ENCODE peak calls at places on chromosomes 6 and 20, in nine cellular contexts. U is endothelial cell; R is lung; X is mesendoderm; O is stomach; Y is GM03348; V is foreskin fibroblast; T is NCI-H460; J is stimulated activated CD4-positive, alpha-beta T cell treated with anti-CD3 and anti-CD28 coated beads, Interleukin-1b, Interleukin-23, amount 100 ng/mL, for 48 hours. C is an unnamed sample.

GRCh38 chr6:5215181-5215580 is 45.6 kb downstream of the LYRM4 start:
- DNase-seq in U (no peak), T (no peak), R (no peak), V (peak; percentile 27), X (no peak), J (no peak), O (no peak), Y (no peak), C (no peak)

GRCh38 chr6:40912158-40912946 is 126.7 kb downstream of the UNC5CL start:
- DNase-seq in U (peak; percentile 36), J (peak; percentile 31), R (no peak), O (peak; percentile 68), Y (no peak), V (no peak), X (peak; percentile 83), T (peak; percentile 36), C (peak; percentile 37)

GRCh38 chr6:34315780-34316179 is 67.0 kb upstream of the SMIM29 start:
- DNase-seq in V (no peak), R (no peak), J (peak; percentile 5), Y (no peak), T (no peak), O (no peak), X (no peak), U (no peak), C (peak; percentile 10)

GRCh38 chr20:33864324-33864963 is 53.3 kb downstream of the CHMP4B start:
- DNase-seq in T (no peak), V (no peak), U (no peak), O (no peak), J (no peak), Y (no peak), R (no peak), X (no peak), C (no peak)

GRCh38 chr20:23153696-23154341 is 67.7 kb upstream of the CD93 start:
- DNase-seq in Y (no peak), R (no peak), V (no peak), X (peak; percentile 63), J (no peak), O (no peak), T (no peak), U (no peak), C (no peak)

GRCh38 chr20:44856847-44857448 is 28.6 kb upstream of the YWHAB start:
- DNase-seq in O (no peak), V (no peak), J (no peak), U (no peak), T (no peak), X (peak; percentile 26), R (no peak), Y (no peak), C (no peak)

GRCh38 chr6:146682919-146683318 is 84.1 kb downstream of the ADGB start:
- DNase-seq in X (no peak), Y (no peak), T (no peak), V (no peak), O (no peak), R (no peak), J (no peak), U (no peak), C (no peak)

GRCh38 chr6:140174509-140174908 is 800.1 kb upstream of the CITED2 start:
- DNase-seq in J (no peak), O (no peak), U (no peak), R (no peak), T (peak; percentile 81), Y (peak; percentile 81), X (no peak), V (peak; percentile 96), C (no peak)

GRCh38 chr6:132132911-132133639 is 181.9 kb upstream of the CCN2 start:
- DNase-seq in U (no peak), J (no peak), V (peak; percentile 51), X (no peak), Y (no peak), R (no peak), T (no peak), O (no peak), C (no peak)

GRCh38 chr6:167827062-167827587 is 414 bp downstream of the AFDN start:
- DNase-seq in R (no peak), J (no peak), Y (no peak), V (no peak), T (no peak), O (peak; percentile 44), U (peak; percentile 64), X (peak; percentile 62), C (no peak)